ENCODE peak calls at places on chromosomes 7 and 10, in eight cellular contexts. K is activated CD8-positive, alpha-beta T cell treated with anti-CD3 and anti-CD28 coated beads, Interleukin-2, amount 10 ng/mL, durations not matched to agents 7 days and 5 days; Z is Panc1; S is naive thymus-derived CD8-positive, alpha-beta T cell; G is left ventricle myocardium superior; U is heart right ventricle; V is upper lobe of right lung; Q is left cardiac atrium. I is an unnamed sample.

GRCh38 chr10:101353692-101354583 is at the start of gene BTRC:
- ATAC-seq in V (peak), K (peak), S (peak), U (peak), Z (peak), G (peak), Q (peak), I (peak)

GRCh38 chr7:41931263-41931646 is 228.4 kb upstream of the INHBA start:
- ATAC-seq in G (no peak), U (no peak), V (no peak), S (no peak), Q (no peak), Z (no peak), K (no peak), I (no peak)

GRCh38 chr10:67790534-67791408 is 47.2 kb downstream of the DNAJC12 start:
- ATAC-seq in Q (no peak), S (no peak), G (no peak), Z (no peak), K (peak), V (peak), U (no peak), I (peak)

GRCh38 chr7:317643-318405 is 27.9 kb downstream of the FOXL3 start:
- ATAC-seq in V (no peak), Q (no peak), G (no peak), U (no peak), Z (no peak), S (no peak), K (no peak), I (no peak)

GRCh38 chr10:8042032-8042863 is 12.2 kb upstream of the GATA3 start:
- ATAC-seq in Q (no peak), Z (no peak), U (no peak), G (no peak), V (no peak), K (no peak), S (no peak), I (no peak)

GRCh38 chr10:112083526-112083925 is 100.0 kb downstream of the GPAM start:
- ATAC-seq in Z (no peak), K (no peak), S (no peak), Q (no peak), G (no peak), V (no peak), U (no peak), I (no peak)

GRCh38 chr7:76262683-76263402 is 39.6 kb upstream of the HSPB1 start:
- ATAC-seq in S (no peak), V (peak), K (no peak), Q (peak), G (peak), Z (peak), U (peak), I (peak)

GRCh38 chr10:125710267-125710563 is 9.3 kb upstream of the EDRF1 start:
- ATAC-seq in U (no peak), S (no peak), K (no peak), Z (no peak), V (peak), Q (peak), G (peak), I (no peak)

GRCh38 chr10:21764790-21765189 is 230.8 kb downstream of the MLLT10 start:
- ATAC-seq in K (peak), U (no peak), Z (no peak), Q (no peak), V (no peak), G (no peak), S (peak), I (no peak)

GRCh38 chr10:23192741-23193434 is 776 bp downstream of the PTF1A start:
- ATAC-seq in Q (no peak), K (peak), G (no peak), Z (peak), V (no peak), U (no peak), S (no peak), I (no peak)

GRCh38 chr7:136146925-136147324 is 169.8 kb upstream of the MTPN start:
- ATAC-seq in G (no peak), K (no peak), S (no peak), Q (no peak), V (no peak), U (no peak), Z (no peak), I (no peak)

GRCh38 chr10:3959370-3960266 is 174.6 kb upstream of the KLF6 start:
- ATAC-seq in U (no peak), V (no peak), S (no peak), G (no peak), Z (peak), K (no peak), Q (no peak), I (peak)

GRCh38 chr7:66352071-66352470 is 146.9 kb downstream of the TPST1 start:
- ATAC-seq in Q (no peak), V (peak), S (no peak), K (no peak), G (no peak), Z (peak), U (no peak), I (no peak)

I was measured in activated T-helper 17 cell treated with anti-CD3 and anti-CD28 coated beads, Interleukin-2, amount 50 U/mL, for 72 hours.